ENCODE peak calls at places on chromosomes 2 and 18, in six cellular contexts. One of them, this sample, is unnamed.

GRCh38 chr2:132267372-132267771 is 105.6 kb upstream of the ANKRD30BL start:
- DNase-seq in A549: no peak
- DNase-seq in suprapubic skin: no peak
- DNase-seq in upper lobe of left lung: no peak
- DNase-seq in transverse colon: no peak
- DNase-seq in esophagus muscularis mucosa: peak; percentile 53
- DNase-seq in this sample: no peak

GRCh38 chr18:74342416-74343043 is 26.9 kb downstream of the C18orf63 start:
- DNase-seq in esophagus muscularis mucosa: no peak
- DNase-seq in suprapubic skin: no peak
- DNase-seq in upper lobe of left lung: no peak
- DNase-seq in transverse colon: peak; percentile 21
- DNase-seq in A549: no peak
- DNase-seq in this sample: no peak

GRCh38 chr2:9809064-9809356 is 34.3 kb upstream of the TAF1B start:
- DNase-seq in transverse colon: peak; percentile 56
- DNase-seq in A549: no peak
- DNase-seq in suprapubic skin: peak; percentile 76
- DNase-seq in upper lobe of left lung: no peak
- DNase-seq in esophagus muscularis mucosa: no peak
- DNase-seq in this sample: no peak

GRCh38 chr2:232854082-232854481 is 16.0 kb upstream of the SNORC start:
- DNase-seq in esophagus muscularis mucosa: no peak
- DNase-seq in upper lobe of left lung: no peak
- DNase-seq in transverse colon: peak; percentile 41
- DNase-seq in A549: no peak
- DNase-seq in suprapubic skin: no peak
- DNase-seq in this sample: no peak

GRCh38 chr18:51278045-51278649 is 80.7 kb upstream of the MEX3C start:
- DNase-seq in A549: peak; percentile 21
- DNase-seq in esophagus muscularis mucosa: no peak
- DNase-seq in suprapubic skin: no peak
- DNase-seq in upper lobe of left lung: no peak
- DNase-seq in transverse colon: peak; percentile 21
- DNase-seq in this sample: no peak

GRCh38 chr18:985301-985700 is 80.6 kb downstream of the ADCYAP1 start:
- DNase-seq in transverse colon: no peak
- DNase-seq in suprapubic skin: no peak
- DNase-seq in A549: no peak
- DNase-seq in upper lobe of left lung: no peak
- DNase-seq in esophagus muscularis mucosa: no peak
- DNase-seq in this sample: no peak

GRCh38 chr2:127108090-127108523 is 1.2 kb upstream of the BIN1 start:
- DNase-seq in A549: no peak
- DNase-seq in suprapubic skin: peak; percentile 53
- DNase-seq in esophagus muscularis mucosa: no peak
- DNase-seq in transverse colon: no peak
- DNase-seq in upper lobe of left lung: no peak
- DNase-seq in this sample: no peak

GRCh38 chr18:21243041-21243431 is 1.0 kb downstream of the GREB1L start:
- DNase-seq in upper lobe of left lung: no peak
- DNase-seq in esophagus muscularis mucosa: no peak
- DNase-seq in transverse colon: peak; percentile 6
- DNase-seq in A549: peak; percentile 7
- DNase-seq in suprapubic skin: no peak
- DNase-seq in this sample: no peak

GRCh38 chr2:75173746-75174145 is 25.6 kb downstream of the TACR1 start:
- DNase-seq in A549: no peak
- DNase-seq in suprapubic skin: no peak
- DNase-seq in esophagus muscularis mucosa: no peak
- DNase-seq in transverse colon: no peak
- DNase-seq in upper lobe of left lung: no peak
- DNase-seq in this sample: no peak

GRCh38 chr2:69375494-69376353 is 11.3 kb downstream of the GFPT1 start:
- DNase-seq in upper lobe of left lung: no peak
- DNase-seq in esophagus muscularis mucosa: no peak
- DNase-seq in transverse colon: no peak
- DNase-seq in A549: no peak
- DNase-seq in suprapubic skin: no peak
- DNase-seq in this sample: no peak

GRCh38 chr2:20562540-20563225 is 88.2 kb downstream of the HS1BP3 start:
- DNase-seq in upper lobe of left lung: no peak
- DNase-seq in transverse colon: no peak
- DNase-seq in A549: no peak
- DNase-seq in suprapubic skin: no peak
- DNase-seq in esophagus muscularis mucosa: no peak
- DNase-seq in this sample: no peak

GRCh38 chr2:16223481-16224177 is 283.3 kb downstream of the MYCN start:
- DNase-seq in esophagus muscularis mucosa: no peak
- DNase-seq in transverse colon: no peak
- DNase-seq in upper lobe of left lung: no peak
- DNase-seq in suprapubic skin: no peak
- DNase-seq in A549: no peak
- DNase-seq in this sample: no peak

GRCh38 chr2:38622210-38622609 is 19.5 kb upstream of the HNRNPLL start:
- DNase-seq in esophagus muscularis mucosa: no peak
- DNase-seq in A549: no peak
- DNase-seq in upper lobe of left lung: no peak
- DNase-seq in transverse colon: no peak
- DNase-seq in suprapubic skin: no peak
- DNase-seq in this sample: peak; percentile 34

GRCh38 chr2:85766214-85766613 is 12.4 kb downstream of the ATOH8 start:
- DNase-seq in transverse colon: no peak
- DNase-seq in suprapubic skin: no peak
- DNase-seq in A549: no peak
- DNase-seq in upper lobe of left lung: no peak
- DNase-seq in esophagus muscularis mucosa: no peak
- DNase-seq in this sample: no peak

GRCh38 chr2:231935207-231935524 is 9.0 kb upstream of the NPPC start:
- DNase-seq in esophagus muscularis mucosa: no peak
- DNase-seq in transverse colon: no peak
- DNase-seq in upper lobe of left lung: no peak
- DNase-seq in A549: no peak
- DNase-seq in suprapubic skin: peak; percentile 68
- DNase-seq in this sample: no peak

GRCh38 chr2:108612514-108613183 is 78.4 kb downstream of the LIMS1 start:
- DNase-seq in suprapubic skin: no peak
- DNase-seq in A549: no peak
- DNase-seq in upper lobe of left lung: peak; percentile 69
- DNase-seq in esophagus muscularis mucosa: no peak
- DNase-seq in transverse colon: peak; percentile 63
- DNase-seq in this sample: no peak

GRCh38 chr2:204503869-204504268 is 41.4 kb upstream of the PARD3B start:
- DNase-seq in suprapubic skin: no peak
- DNase-seq in A549: no peak
- DNase-seq in upper lobe of left lung: no peak
- DNase-seq in esophagus muscularis mucosa: no peak
- DNase-seq in transverse colon: no peak
- DNase-seq in this sample: no peak
- TF ChIP-seq EP300 in suprapubic skin: no peak
- TF ChIP-seq EP300 in A549: no peak
- TF ChIP-seq EP300 in upper lobe of left lung: no peak
- TF ChIP-seq EP300 in esophagus muscularis mucosa: no peak
- TF ChIP-seq EP300 in transverse colon: no peak
- TF ChIP-seq EP300 in this sample: no peak

GRCh38 chr2:77479395-77479794 is 42.8 kb downstream of the LRRTM4 start:
- DNase-seq in suprapubic skin: no peak
- DNase-seq in A549: no peak
- DNase-seq in transverse colon: no peak
- DNase-seq in upper lobe of left lung: no peak
- DNase-seq in esophagus muscularis mucosa: no peak
- DNase-seq in this sample: no peak

GRCh38 chr2:77484026-77484425 is 38.1 kb downstream of the LRRTM4 start:
- DNase-seq in transverse colon: no peak
- DNase-seq in esophagus muscularis mucosa: no peak
- DNase-seq in A549: no peak
- DNase-seq in suprapubic skin: no peak
- DNase-seq in upper lobe of left lung: no peak
- DNase-seq in this sample: no peak

DNA sequence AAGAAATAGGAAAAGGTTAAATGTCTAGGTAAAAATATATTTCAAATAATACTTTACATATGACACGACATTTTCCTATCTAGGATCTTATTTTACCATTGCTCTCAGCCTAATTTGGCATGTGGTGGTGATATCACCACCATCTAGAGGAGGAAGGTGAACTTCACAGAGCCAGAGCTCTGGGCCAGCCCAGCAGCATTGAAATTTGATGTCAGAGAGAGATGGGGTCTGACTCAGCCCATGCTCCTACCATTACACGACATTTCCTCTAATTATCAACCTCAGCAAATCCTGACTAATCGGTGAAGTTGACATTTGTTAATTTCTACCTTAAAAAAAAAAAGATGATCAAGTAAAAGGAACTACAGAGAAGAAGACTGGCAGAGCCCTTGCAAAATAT is 42.3 kb downstream of the LRRTM4 start:
- DNase-seq in suprapubic skin: no peak
- DNase-seq in esophagus muscularis mucosa: no peak
- DNase-seq in transverse colon: no peak
- DNase-seq in upper lobe of left lung: no peak
- DNase-seq in A549: no peak
- DNase-seq in this sample: no peak
- H3K27ac ChIP-seq in suprapubic skin: no peak overlapping the region
- H3K27ac ChIP-seq in esophagus muscularis mucosa: no peak overlapping the region
- H3K27ac ChIP-seq in transverse colon: no peak overlapping the region
- H3K27ac ChIP-seq in upper lobe of left lung: no peak overlapping the region
- H3K27ac ChIP-seq in A549: no peak overlapping the region
- H3K27ac ChIP-seq in this sample: peak overlapping the region; percentile 78

GRCh38 chr2:235500110-235500760 is 6.4 kb downstream of the AGAP1 start:
- DNase-seq in upper lobe of left lung: no peak
- DNase-seq in transverse colon: no peak
- DNase-seq in A549: no peak
- DNase-seq in esophagus muscularis mucosa: no peak
- DNase-seq in suprapubic skin: no peak
- DNase-seq in this sample: no peak

GRCh38 chr2:235499306-235499812 is 5.5 kb downstream of the AGAP1 start:
- DNase-seq in esophagus muscularis mucosa: no peak
- DNase-seq in A549: no peak
- DNase-seq in upper lobe of left lung: peak; percentile 24
- DNase-seq in suprapubic skin: no peak
- DNase-seq in transverse colon: no peak
- DNase-seq in this sample: no peak

GRCh38 chr2:235497096-235497495 is 3.3 kb downstream of the AGAP1 start:
- DNase-seq in suprapubic skin: no peak
- DNase-seq in esophagus muscularis mucosa: no peak
- DNase-seq in A549: no peak
- DNase-seq in upper lobe of left lung: no peak
- DNase-seq in transverse colon: no peak
- DNase-seq in this sample: no peak

GRCh38 chr2:235500761-235501662 is 7.2 kb downstream of the AGAP1 start:
- DNase-seq in transverse colon: no peak
- DNase-seq in esophagus muscularis mucosa: no peak
- DNase-seq in A549: peak; percentile 43
- DNase-seq in suprapubic skin: no peak
- DNase-seq in upper lobe of left lung: no peak
- DNase-seq in this sample: no peak

DNA sequence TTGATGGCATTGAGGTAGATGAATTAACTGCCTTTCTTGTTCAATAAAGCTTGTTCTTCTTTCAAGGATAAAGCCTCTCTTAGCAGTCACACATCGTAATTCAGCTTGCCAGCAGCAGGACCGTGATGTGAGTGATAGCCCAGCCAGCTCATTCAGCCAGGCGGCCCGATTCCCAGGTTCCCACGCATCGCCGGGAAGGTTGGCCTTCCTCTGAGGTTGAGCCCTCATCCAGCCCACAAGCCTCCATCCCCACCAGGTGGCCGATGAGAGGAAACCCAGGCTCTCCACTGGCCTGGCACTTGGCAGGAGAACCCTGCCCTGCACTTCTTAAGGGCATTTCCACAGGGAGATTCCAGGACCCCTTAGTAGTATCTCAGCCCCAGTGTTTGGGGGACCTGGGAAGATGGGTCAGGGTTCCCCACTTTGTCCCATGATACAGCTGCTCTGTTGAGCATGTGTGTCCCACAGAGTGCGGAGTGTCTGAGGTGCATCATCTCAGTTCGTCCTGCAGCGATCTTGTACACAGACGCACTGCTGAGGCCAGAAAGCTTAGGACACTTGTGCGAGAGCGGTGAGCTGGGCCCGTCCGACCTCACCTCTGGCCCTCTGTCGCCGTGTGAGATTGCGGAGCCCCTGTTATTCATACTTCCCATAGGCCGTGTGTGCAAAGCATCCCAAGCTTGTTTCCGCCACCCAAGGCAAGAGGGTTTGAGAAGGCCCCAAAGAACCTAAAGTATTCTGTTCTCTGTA is 4.9 kb downstream of the AGAP1 start:
- DNase-seq in transverse colon: no peak
- DNase-seq in suprapubic skin: no peak
- DNase-seq in esophagus muscularis mucosa: no peak
- DNase-seq in upper lobe of left lung: peak; percentile 50
- DNase-seq in A549: no peak
- DNase-seq in this sample: no peak
- TF ChIP-seq CTCF in transverse colon: no peak
- TF ChIP-seq CTCF in suprapubic skin: no peak
- TF ChIP-seq CTCF in esophagus muscularis mucosa: no peak
- TF ChIP-seq CTCF in upper lobe of left lung: no peak
- TF ChIP-seq CTCF in A549: peak; percentile 24
- TF ChIP-seq CTCF in this sample: no peak

GRCh38 chr2:128379021-128380005 is 60.6 kb upstream of the HS6ST1 start:
- DNase-seq in A549: no peak
- DNase-seq in upper lobe of left lung: peak; percentile 82
- DNase-seq in transverse colon: peak; percentile 39
- DNase-seq in suprapubic skin: peak; percentile 87
- DNase-seq in esophagus muscularis mucosa: no peak
- DNase-seq in this sample: peak; percentile 68
- TF ChIP-seq EP300 in A549: no peak
- TF ChIP-seq EP300 in upper lobe of left lung: peak; percentile 89
- TF ChIP-seq EP300 in transverse colon: peak; percentile 79
- TF ChIP-seq EP300 in suprapubic skin: no peak
- TF ChIP-seq EP300 in esophagus muscularis mucosa: peak; percentile 71
- TF ChIP-seq EP300 in this sample: peak; percentile 67

DNA sequence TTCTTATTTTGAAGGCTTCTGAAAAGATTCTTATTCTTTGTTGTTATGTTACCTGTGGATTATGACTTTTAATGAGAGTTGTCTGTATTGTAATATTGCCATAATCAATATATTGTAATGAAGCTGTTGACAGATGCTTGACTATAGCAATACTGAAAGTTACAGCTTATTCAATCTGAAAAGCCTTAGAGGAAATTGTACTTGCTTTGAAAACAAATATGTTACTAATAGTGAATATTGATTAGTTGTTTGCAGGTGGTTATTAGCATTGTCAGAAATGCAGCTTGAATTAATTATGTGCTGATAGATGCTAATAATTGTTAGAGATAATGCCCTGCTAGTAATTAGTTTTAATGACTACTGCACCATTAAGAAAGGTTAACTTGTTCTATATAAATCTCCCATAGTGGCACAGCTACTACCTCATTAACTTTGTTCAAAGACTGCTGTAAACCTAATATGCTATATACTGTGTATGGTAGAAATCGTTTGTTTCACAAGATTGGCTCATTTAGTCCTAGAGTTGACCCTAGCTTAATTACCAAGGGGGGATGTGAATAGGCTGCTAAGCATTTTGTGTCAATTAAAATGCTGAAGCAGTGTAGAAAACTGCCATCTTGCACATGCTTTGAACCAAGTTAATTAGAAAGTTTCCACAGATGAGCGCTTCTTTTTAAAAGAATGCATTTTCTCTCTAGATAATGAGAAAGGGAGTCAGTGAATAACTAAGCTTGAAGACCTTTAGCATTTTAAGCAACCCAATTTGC is 30.5 kb downstream of the SLC39A10 start:
- DNase-seq in transverse colon: no peak
- DNase-seq in esophagus muscularis mucosa: no peak
- DNase-seq in A549: no peak
- DNase-seq in suprapubic skin: no peak
- DNase-seq in upper lobe of left lung: no peak
- DNase-seq in this sample: no peak
- H3K27ac ChIP-seq in transverse colon: no peak overlapping the region
- H3K27ac ChIP-seq in esophagus muscularis mucosa: no peak overlapping the region
- H3K27ac ChIP-seq in A549: no peak overlapping the region
- H3K27ac ChIP-seq in suprapubic skin: no peak overlapping the region
- H3K27ac ChIP-seq in upper lobe of left lung: no peak overlapping the region
- H3K27ac ChIP-seq in this sample: no peak overlapping the region

This sample was measured in tibial nerve.